ENCODE peak calls at places on chromosome 11, in four cellular contexts. D, E, O and K are unnamed samples.

GRCh38 chr11:60378359-60378758 is at the start of gene MS4A7:
- DNase-seq in O (no peak), D (no peak), E (no peak), K (no peak)

GRCh38 chr11:61357233-61357893 is 4.3 kb downstream of the CYB561A3 start:
- DNase-seq in O (no peak), D (no peak), E (no peak), K (no peak)

GRCh38 chr11:98566978-98567377 is 453.8 kb upstream of the CNTN5 start:
- DNase-seq in O (no peak), D (no peak), E (no peak), K (no peak)

GRCh38 chr11:3709977-3710376 is 38.8 kb upstream of the CHRNA10 start:
- DNase-seq in D (peak), E (no peak), O (no peak), K (no peak)

GRCh38 chr11:17743026-17743807 is 8.6 kb downstream of the KCNC1 start:
- DNase-seq in O (no peak), D (no peak), E (no peak), K (no peak)

GRCh38 chr11:17991799-17992433 is 20.9 kb downstream of the SERGEF start:
- DNase-seq in E (peak), O (no peak), D (peak), K (no peak)

GRCh38 chr11:100550298-100550697 is 136.8 kb upstream of the ARHGAP42 start:
- DNase-seq in D (no peak), O (no peak), E (no peak), K (no peak)

GRCh38 chr11:130487390-130488186 is 39.1 kb downstream of the ADAMTS15 start:
- DNase-seq in O (no peak), E (no peak), D (no peak), K (no peak)

GRCh38 chr11:132111781-132112380 is 741.5 kb downstream of the NTM start:
- DNase-seq in D (peak), O (no peak), E (peak), K (no peak)

GRCh38 chr11:62081378-62082291 is 42.2 kb upstream of the INCENP start:
- DNase-seq in O (peak), D (peak), E (peak), K (peak)

GRCh38 chr11:8262552-8263108 is 1.0 kb downstream of the LMO1 start:
- DNase-seq in E (peak), D (peak), O (peak), K (peak)

GRCh38 chr11:121112498-121113455 is 11.7 kb downstream of the TECTA start:
- DNase-seq in E (peak), O (peak), D (peak), K (peak)

GRCh38 chr11:134637091-134638015 is 225.3 kb upstream of the B3GAT1 start:
- DNase-seq in D (no peak), E (no peak), O (no peak), K (no peak)

GRCh38 chr11:110088535-110089344 is 4.5 kb upstream of the ZC3H12C start:
- DNase-seq in E (no peak), D (no peak), O (no peak), K (no peak)

GRCh38 chr11:65502274-65502851 is 3.5 kb downstream of the MALAT1 start:
- DNase-seq in O (no peak), D (peak), E (peak), K (no peak)

GRCh38 chr11:35144811-35145210 is 5.8 kb downstream of the CD44 start:
- DNase-seq in O (no peak), E (peak), D (peak), K (no peak)

GRCh38 chr11:65504671-65505433 is 6.0 kb downstream of the MALAT1 start:
- DNase-seq in D (peak), E (peak), O (no peak), K (no peak)

GRCh38 chr11:110173775-110174644 is 80.8 kb downstream of the ZC3H12C start:
- DNase-seq in E (peak), O (peak), D (peak), K (peak)

GRCh38 chr11:62706841-62707240 is 383 bp downstream of the BSCL2 start:
- DNase-seq in O (no peak), D (no peak), E (no peak), K (no peak)

GRCh38 chr11:113874920-113875413 is 405 bp downstream of the USP28 start:
- DNase-seq in D (peak), O (no peak), E (peak), K (no peak)

GRCh38 chr11:66617148-66617814 is 851 bp downstream of the RBM14 start:
- DNase-seq in O (no peak), D (no peak), E (no peak), K (no peak)

GRCh38 chr11:44950036-44950624 is 553 bp downstream of the TP53I11 start:
- DNase-seq in O (no peak), E (no peak), D (no peak), K (peak)

GRCh38 chr11:36565033-36565610 is 2.7 kb upstream of the RAG1 start:
- DNase-seq in E (no peak), D (no peak), O (no peak), K (no peak)

GRCh38 chr11:90223248-90223585 is 368 bp upstream of the CHORDC1 start:
- DNase-seq in O (no peak), E (no peak), D (no peak), K (no peak)

GRCh38 chr11:117792241-117792640 is 4.8 kb downstream of the DSCAML1 start:
- DNase-seq in O (no peak), E (no peak), D (no peak), K (no peak)

GRCh38 chr11:112958670-112959069 is 2.5 kb upstream of the NCAM1 start:
- DNase-seq in D (no peak), E (peak), O (no peak), K (no peak)

GRCh38 chr11:4523666-4524065 is 21.3 kb upstream of the OR52M1 start:
- DNase-seq in E (no peak), D (no peak), O (no peak), K (no peak)

DNA sequence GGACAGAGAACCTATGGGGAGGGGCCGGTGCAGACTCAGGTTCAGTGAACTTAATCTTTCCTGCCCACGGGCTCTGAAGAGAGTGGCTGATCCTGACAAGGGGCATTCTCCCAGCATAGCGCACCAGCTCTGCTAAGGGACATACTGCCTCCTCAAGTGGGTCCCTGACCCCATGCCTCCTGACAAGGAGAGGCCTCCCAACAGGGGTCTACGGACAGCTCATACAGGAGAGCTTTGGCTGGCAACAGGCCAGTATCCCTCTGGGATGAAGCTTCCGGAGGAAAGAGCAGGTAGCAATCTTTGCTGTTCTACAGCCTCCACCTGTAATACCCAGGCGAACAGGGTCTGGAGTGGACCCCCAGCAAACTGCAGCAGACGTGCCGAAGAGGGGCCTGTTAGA is 394.0 kb downstream of the LRRC4C start:
- DNase-seq in E (no peak), D (no peak), O (no peak), K (no peak)
- H2BK120ac ChIP-seq in E (no peak), D (no peak), O (no peak), K (no peak)

GRCh38 chr11:449889-450808 is at the start of gene PTDSS2:
- DNase-seq in E (peak), D (peak), O (peak), K (peak)
- H3K4ac ChIP-seq in E (peak), D (peak), O (no peak), K (no peak)

DNA sequence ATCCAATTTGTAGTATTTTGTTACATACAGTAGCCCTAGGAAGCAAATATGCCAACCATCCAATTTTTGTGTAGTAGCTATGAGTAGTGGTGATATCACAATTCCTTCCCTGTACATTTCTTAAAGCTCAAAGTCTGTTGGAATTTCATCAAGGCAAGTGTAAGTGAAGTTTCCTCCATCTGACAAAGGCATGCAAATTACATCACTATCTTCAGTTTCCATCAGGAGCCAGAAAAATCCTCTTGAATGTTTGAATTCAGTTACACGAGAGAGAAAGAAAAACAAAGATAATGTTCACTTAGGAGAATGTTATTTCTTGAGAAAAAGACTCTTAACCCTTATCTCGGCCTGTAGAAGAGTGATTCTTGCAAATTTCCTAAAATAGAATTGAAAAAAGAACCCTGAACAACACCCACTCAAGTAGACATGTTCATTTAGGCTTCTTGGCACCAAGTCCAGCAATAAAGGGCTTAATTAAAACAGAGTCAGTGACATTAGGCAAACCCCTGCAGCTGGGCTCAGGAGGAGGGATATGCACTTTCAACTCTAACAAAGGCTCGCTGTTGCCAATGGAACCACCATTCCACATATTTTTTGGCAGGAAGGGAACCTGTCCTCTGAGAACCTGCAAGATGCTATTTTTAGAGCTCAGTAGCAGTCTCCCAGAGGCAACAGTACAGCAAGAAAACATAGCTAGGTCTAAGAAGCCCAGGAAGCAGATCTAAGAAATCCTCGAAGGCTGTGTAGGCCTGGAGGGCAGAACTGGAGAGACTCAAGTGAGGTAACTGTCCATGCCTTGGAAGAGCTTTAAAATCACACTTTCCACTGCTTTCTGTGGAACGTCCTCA is 144.6 kb downstream of the CCDC81 start:
- DNase-seq in D (peak), O (no peak), E (peak), K (no peak)
- H2BK120ac ChIP-seq in D (peak), O (no peak), E (no peak), K (no peak)

DNA sequence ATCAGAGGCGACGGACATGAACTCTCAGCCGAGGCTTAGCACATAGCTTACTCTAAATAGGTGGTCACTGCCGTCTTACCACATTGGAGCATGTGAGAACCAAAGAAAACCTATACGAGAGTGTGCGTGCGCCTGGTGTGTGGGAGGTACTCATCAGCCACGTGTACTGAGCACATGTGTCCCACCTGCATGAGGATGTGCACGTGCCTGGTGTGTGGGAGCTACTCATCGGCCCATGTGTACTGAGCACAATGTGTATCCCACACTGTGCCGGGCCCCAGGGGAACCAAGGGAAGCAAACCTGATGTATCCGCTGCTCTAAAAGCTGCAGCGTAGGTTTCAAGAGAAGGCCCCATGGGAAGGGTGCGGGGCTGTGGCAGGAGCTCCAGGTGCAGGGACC is 56.4 kb downstream of the ANO1 start:
- DNase-seq in D (no peak), E (no peak), O (no peak), K (no peak)
- H3K4ac ChIP-seq in D (no peak), E (peak), O (no peak), K (no peak)

GRCh38 chr11:129277216-129277838 is 85.2 kb upstream of the ARHGAP32 start:
- DNase-seq in O (no peak), D (peak), E (peak), K (no peak)

GRCh38 chr11:129280027-129280811 is 88.1 kb upstream of the ARHGAP32 start:
- DNase-seq in E (peak), D (peak), O (no peak), K (no peak)

GRCh38 chr11:129279326-129280026 is 87.4 kb upstream of the ARHGAP32 start:
- DNase-seq in O (peak), D (peak), E (peak), K (peak)

GRCh38 chr11:129281471-129282268 is 89.5 kb upstream of the ARHGAP32 start:
- DNase-seq in E (no peak), D (no peak), O (no peak), K (no peak)

GRCh38 chr11:129278586-129279319 is 86.6 kb upstream of the ARHGAP32 start:
- DNase-seq in D (no peak), E (peak), O (no peak), K (peak)
- H2BK120ac ChIP-seq in D (no peak), E (peak), O (no peak), K (no peak)

GRCh38 chr11:64396079-64396591 is 37.2 kb downstream of the RPS6KA4 start:
- DNase-seq in D (no peak), O (peak), E (peak), K (no peak)

GRCh38 chr11:64400096-64400495 is 41.1 kb downstream of the RPS6KA4 start:
- DNase-seq in E (no peak), D (no peak), O (no peak), K (no peak)

GRCh38 chr11:64390558-64390957 is 31.6 kb downstream of the RPS6KA4 start:
- DNase-seq in O (no peak), E (no peak), D (no peak), K (no peak)

GRCh38 chr11:64391839-64392238 is 32.9 kb downstream of the RPS6KA4 start:
- DNase-seq in E (no peak), O (no peak), D (no peak), K (no peak)

GRCh38 chr11:64395545-64396078 is 36.6 kb downstream of the RPS6KA4 start:
- DNase-seq in O (no peak), E (no peak), D (no peak), K (no peak)
- H3K4ac ChIP-seq in O (no peak), E (peak), D (no peak), K (no peak)

DNA sequence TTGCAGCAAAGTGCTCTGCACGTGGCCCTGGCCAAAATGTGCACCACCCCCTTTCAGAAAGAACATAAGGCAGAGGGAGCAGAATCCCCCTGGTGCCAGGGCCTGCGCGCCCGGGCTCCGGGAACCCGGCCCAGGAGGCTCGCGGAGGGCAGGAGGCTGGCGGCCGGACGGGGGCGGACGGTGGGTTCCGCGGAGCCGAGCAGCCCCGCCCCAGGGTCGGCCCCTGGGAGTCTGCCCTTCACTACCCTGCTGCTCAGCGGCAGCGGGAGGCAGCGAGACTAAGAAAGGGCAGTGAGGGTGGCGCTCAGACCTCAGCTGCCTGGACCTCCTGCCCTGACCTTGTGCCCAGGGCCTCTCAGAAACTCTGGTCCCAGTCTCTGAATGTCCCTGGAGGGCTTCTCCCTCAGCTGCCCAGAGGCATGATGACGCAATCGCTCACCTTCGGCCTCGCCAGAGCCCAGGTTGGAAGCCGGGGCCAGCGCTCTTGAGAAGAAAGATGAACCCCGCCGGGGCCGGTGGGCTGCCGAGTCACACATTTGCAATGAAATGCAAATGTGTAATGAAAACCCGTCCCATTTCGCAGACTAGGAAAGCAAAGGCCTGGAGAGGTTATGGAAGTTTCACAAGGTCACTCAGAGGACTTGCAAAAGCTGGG is 1.1 kb upstream of the CLMP start:
- DNase-seq in E (no peak), D (no peak), O (peak), K (no peak)
- H2BK120ac ChIP-seq in E (peak), D (peak), O (no peak), K (peak)

GRCh38 chr11:10274726-10275125 is 19.3 kb downstream of the SBF2 start:
- DNase-seq in E (no peak), O (no peak), D (no peak), K (no peak)

GRCh38 chr11:10273738-10274137 is 20.3 kb downstream of the SBF2 start:
- DNase-seq in E (no peak), D (no peak), O (no peak), K (no peak)

GRCh38 chr11:10275714-10276113 is 18.3 kb downstream of the SBF2 start:
- DNase-seq in D (no peak), E (no peak), O (no peak), K (no peak)

GRCh38 chr11:10268746-10269487 is 25.1 kb downstream of the SBF2 start:
- DNase-seq in E (peak), D (peak), O (no peak), K (no peak)

GRCh38 chr11:10272132-10272531 is 21.9 kb downstream of the SBF2 start:
- DNase-seq in D (peak), E (peak), O (no peak), K (no peak)
- H3K4ac ChIP-seq in D (no peak), E (no peak), O (no peak), K (no peak)

DNA sequence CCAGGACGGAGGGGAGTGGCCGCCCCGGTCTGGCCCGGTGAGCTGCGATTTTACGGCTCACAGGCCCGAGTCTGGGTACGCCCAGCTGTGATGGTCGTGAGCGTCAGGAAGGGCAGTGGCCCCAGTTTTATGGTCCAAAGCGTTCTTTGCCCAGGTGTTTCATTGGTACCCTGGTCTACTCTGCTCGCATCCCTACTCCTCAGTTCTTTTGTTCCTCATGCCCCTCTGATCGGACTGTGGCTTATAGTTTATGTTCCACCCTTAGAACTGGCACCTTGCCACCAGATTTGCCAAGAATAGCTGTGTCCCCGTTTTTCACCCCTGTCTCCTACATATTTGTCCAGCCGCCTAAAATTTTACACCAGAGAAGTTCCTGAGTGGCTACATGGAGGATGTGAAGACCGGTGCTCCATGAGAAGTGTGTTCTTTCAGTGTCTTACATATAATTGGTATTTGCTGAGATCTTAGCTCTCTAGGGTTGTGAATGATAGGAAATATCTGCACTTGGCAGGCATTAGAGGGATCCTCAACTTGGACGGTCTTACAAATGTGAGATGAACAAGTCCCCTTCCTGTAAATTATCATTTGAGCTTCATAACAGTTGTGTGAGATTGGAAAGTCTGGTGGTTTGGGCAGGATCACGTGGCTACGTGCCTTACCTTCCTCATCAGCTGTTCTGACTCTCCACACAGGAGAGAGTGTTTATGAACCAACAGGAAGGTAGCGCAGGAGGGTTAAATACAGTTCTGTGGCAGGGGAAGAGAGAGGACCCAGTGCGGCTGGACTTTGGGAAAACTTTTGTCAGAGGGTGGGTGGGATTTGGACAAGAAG is 1.1 kb downstream of the PANX1 start:
- DNase-seq in O (peak), D (peak), E (peak), K (no peak)
- H2BK120ac ChIP-seq in O (no peak), D (peak), E (no peak), K (no peak)

DNA sequence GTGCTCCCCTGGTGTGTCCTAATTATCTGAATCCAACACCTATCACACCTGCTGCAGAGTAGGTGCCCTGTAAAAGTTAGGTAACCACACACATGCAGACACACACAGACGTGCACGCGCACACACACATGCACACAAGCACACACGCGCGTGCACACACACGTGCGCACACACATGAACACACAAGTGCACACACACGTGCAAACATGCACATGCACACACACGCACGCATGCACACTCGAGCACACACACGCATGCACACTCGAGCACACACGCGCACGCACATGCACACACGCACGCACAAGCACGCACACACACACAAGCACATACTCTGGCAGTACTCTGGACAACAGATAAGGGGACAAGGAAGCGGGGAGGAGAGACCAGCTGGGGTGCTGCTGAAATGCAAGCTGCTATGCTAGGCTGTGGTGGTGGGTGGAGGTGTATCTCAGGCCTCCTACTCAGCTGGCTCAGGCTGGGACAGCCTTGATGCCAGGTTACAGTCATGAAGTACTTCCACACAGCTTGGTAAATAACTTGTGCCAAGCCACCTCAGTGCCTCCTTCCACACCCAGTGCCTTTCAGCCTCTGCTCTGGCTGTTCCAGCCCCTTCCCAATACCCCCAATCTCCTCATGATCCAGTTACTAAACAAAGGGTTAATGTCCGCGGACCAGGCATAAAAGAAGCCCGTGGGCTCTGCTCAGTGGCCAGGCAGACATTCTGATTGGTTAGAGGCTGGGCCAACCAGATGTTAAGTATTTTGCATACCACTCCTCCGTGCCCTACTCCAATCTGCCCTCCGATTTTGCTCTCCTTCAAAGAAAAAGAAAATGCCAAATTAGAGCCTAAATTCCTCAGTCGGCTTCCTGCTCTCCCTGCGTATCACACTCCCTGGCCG is 374.1 kb downstream of the TENM4 start:
- DNase-seq in O (peak), D (no peak), E (no peak), K (no peak)
- H3K4ac ChIP-seq in O (no peak), D (no peak), E (no peak), K (no peak)